ENCODE peak calls at places on chromosomes 13 and 19, in ten cellular contexts. One of them, this sample, is unnamed.
A peak's percentile ranks its signal among the peaks of the same experiment; 100 is the strongest.

GRCh38 chr13:40346592-40346991 is 319.8 kb downstream of the FOXO1 start:
- DNase-seq in GF-D8: no peak
- DNase-seq in RCC 7860: no peak
- DNase-seq in mesothelial cell of epicardium: no peak
- DNase-seq in activated CD8-positive, alpha-beta memory T cell treated with anti-CD3 and anti-CD28 coated beads for 48 hours: no peak
- DNase-seq in nephron progenitor cell: no peak
- DNase-seq in T-helper 1 cell: no peak
- DNase-seq in NCI-H345: no peak
- DNase-seq in stimulated activated CD4-positive, alpha-beta T cell treated with anti-CD3 and anti-CD28 coated beads, Interleukin-15, amount 100 ng/mL, for 1 hour: no peak
- DNase-seq in activated naive CD4-positive, alpha-beta T cell: no peak
- DNase-seq in this sample: no peak

GRCh38 chr13:51639171-51639570 is 54.9 kb downstream of the WDFY2 start:
- DNase-seq in GF-D8: no peak
- DNase-seq in RCC 7860: no peak
- DNase-seq in mesothelial cell of epicardium: no peak
- DNase-seq in activated CD8-positive, alpha-beta memory T cell treated with anti-CD3 and anti-CD28 coated beads for 48 hours: no peak
- DNase-seq in nephron progenitor cell: no peak
- DNase-seq in T-helper 1 cell: no peak
- DNase-seq in NCI-H345: no peak
- DNase-seq in stimulated activated CD4-positive, alpha-beta T cell treated with anti-CD3 and anti-CD28 coated beads, Interleukin-15, amount 100 ng/mL, for 1 hour: no peak
- DNase-seq in activated naive CD4-positive, alpha-beta T cell: no peak
- DNase-seq in this sample: no peak

GRCh38 chr13:102970542-102970941 is 95.7 kb downstream of the SLC10A2 start:
- DNase-seq in GF-D8: no peak
- DNase-seq in RCC 7860: no peak
- DNase-seq in mesothelial cell of epicardium: no peak
- DNase-seq in activated CD8-positive, alpha-beta memory T cell treated with anti-CD3 and anti-CD28 coated beads for 48 hours: no peak
- DNase-seq in nephron progenitor cell: no peak
- DNase-seq in T-helper 1 cell: no peak
- DNase-seq in NCI-H345: no peak
- DNase-seq in stimulated activated CD4-positive, alpha-beta T cell treated with anti-CD3 and anti-CD28 coated beads, Interleukin-15, amount 100 ng/mL, for 1 hour: no peak
- DNase-seq in activated naive CD4-positive, alpha-beta T cell: no peak
- DNase-seq in this sample: no peak

GRCh38 chr19:46759817-46760333 is 13.6 kb upstream of the STRN4 start:
- DNase-seq in GF-D8: no peak
- DNase-seq in RCC 7860: no peak
- DNase-seq in mesothelial cell of epicardium: no peak
- DNase-seq in activated CD8-positive, alpha-beta memory T cell treated with anti-CD3 and anti-CD28 coated beads for 48 hours: no peak
- DNase-seq in nephron progenitor cell: no peak
- DNase-seq in T-helper 1 cell: no peak
- DNase-seq in NCI-H345: no peak
- DNase-seq in stimulated activated CD4-positive, alpha-beta T cell treated with anti-CD3 and anti-CD28 coated beads, Interleukin-15, amount 100 ng/mL, for 1 hour: no peak
- DNase-seq in activated naive CD4-positive, alpha-beta T cell: no peak
- DNase-seq in this sample: no peak

GRCh38 chr13:27372896-27373295 is 51.5 kb upstream of the GTF3A start:
- DNase-seq in GF-D8: no peak
- DNase-seq in RCC 7860: no peak
- DNase-seq in mesothelial cell of epicardium: no peak
- DNase-seq in activated CD8-positive, alpha-beta memory T cell treated with anti-CD3 and anti-CD28 coated beads for 48 hours: no peak
- DNase-seq in nephron progenitor cell: peak; percentile 26
- DNase-seq in T-helper 1 cell: no peak
- DNase-seq in NCI-H345: peak; percentile 88
- DNase-seq in stimulated activated CD4-positive, alpha-beta T cell treated with anti-CD3 and anti-CD28 coated beads, Interleukin-15, amount 100 ng/mL, for 1 hour: no peak
- DNase-seq in activated naive CD4-positive, alpha-beta T cell: no peak
- DNase-seq in this sample: peak; percentile 39

GRCh38 chr13:111668451-111668850 is 348.0 kb downstream of the TEX29 start:
- DNase-seq in GF-D8: no peak
- DNase-seq in RCC 7860: no peak
- DNase-seq in mesothelial cell of epicardium: no peak
- DNase-seq in activated CD8-positive, alpha-beta memory T cell treated with anti-CD3 and anti-CD28 coated beads for 48 hours: no peak
- DNase-seq in nephron progenitor cell: no peak
- DNase-seq in T-helper 1 cell: no peak
- DNase-seq in NCI-H345: no peak
- DNase-seq in stimulated activated CD4-positive, alpha-beta T cell treated with anti-CD3 and anti-CD28 coated beads, Interleukin-15, amount 100 ng/mL, for 1 hour: no peak
- DNase-seq in activated naive CD4-positive, alpha-beta T cell: no peak
- DNase-seq in this sample: no peak

GRCh38 chr19:47699360-47699917 is 13.8 kb upstream of the EHD2 start:
- DNase-seq in GF-D8: no peak
- DNase-seq in RCC 7860: no peak
- DNase-seq in mesothelial cell of epicardium: peak; percentile 72
- DNase-seq in activated CD8-positive, alpha-beta memory T cell treated with anti-CD3 and anti-CD28 coated beads for 48 hours: no peak
- DNase-seq in nephron progenitor cell: peak; percentile 85
- DNase-seq in T-helper 1 cell: peak; percentile 38
- DNase-seq in NCI-H345: peak; percentile 4
- DNase-seq in stimulated activated CD4-positive, alpha-beta T cell treated with anti-CD3 and anti-CD28 coated beads, Interleukin-15, amount 100 ng/mL, for 1 hour: no peak
- DNase-seq in activated naive CD4-positive, alpha-beta T cell: peak; percentile 11
- DNase-seq in this sample: peak; percentile 80

GRCh38 chr19:29378543-29379105 is 147.2 kb upstream of the VSTM2B start:
- DNase-seq in GF-D8: no peak
- DNase-seq in RCC 7860: no peak
- DNase-seq in mesothelial cell of epicardium: no peak
- DNase-seq in activated CD8-positive, alpha-beta memory T cell treated with anti-CD3 and anti-CD28 coated beads for 48 hours: no peak
- DNase-seq in nephron progenitor cell: no peak
- DNase-seq in T-helper 1 cell: no peak
- DNase-seq in NCI-H345: no peak
- DNase-seq in stimulated activated CD4-positive, alpha-beta T cell treated with anti-CD3 and anti-CD28 coated beads, Interleukin-15, amount 100 ng/mL, for 1 hour: no peak
- DNase-seq in activated naive CD4-positive, alpha-beta T cell: no peak
- DNase-seq in this sample: no peak

GRCh38 chr19:32691291-32691951 is at the start of gene NUDT19:
- DNase-seq in GF-D8: peak; percentile 63
- DNase-seq in RCC 7860: peak; percentile 75
- DNase-seq in mesothelial cell of epicardium: peak; percentile 75
- DNase-seq in activated CD8-positive, alpha-beta memory T cell treated with anti-CD3 and anti-CD28 coated beads for 48 hours: no peak
- DNase-seq in nephron progenitor cell: peak; percentile 66
- DNase-seq in T-helper 1 cell: peak; percentile 62
- DNase-seq in NCI-H345: peak; percentile 99
- DNase-seq in stimulated activated CD4-positive, alpha-beta T cell treated with anti-CD3 and anti-CD28 coated beads, Interleukin-15, amount 100 ng/mL, for 1 hour: peak; percentile 56
- DNase-seq in activated naive CD4-positive, alpha-beta T cell: peak; percentile 48
- DNase-seq in this sample: peak; percentile 87

GRCh38 chr19:49469828-49470614 is 4.0 kb upstream of the FLT3LG start:
- DNase-seq in GF-D8: peak; percentile 80
- DNase-seq in RCC 7860: no peak
- DNase-seq in mesothelial cell of epicardium: no peak
- DNase-seq in activated CD8-positive, alpha-beta memory T cell treated with anti-CD3 and anti-CD28 coated beads for 48 hours: peak; percentile 91
- DNase-seq in nephron progenitor cell: no peak
- DNase-seq in T-helper 1 cell: peak; percentile 78
- DNase-seq in NCI-H345: no peak
- DNase-seq in stimulated activated CD4-positive, alpha-beta T cell treated with anti-CD3 and anti-CD28 coated beads, Interleukin-15, amount 100 ng/mL, for 1 hour: peak; percentile 56
- DNase-seq in activated naive CD4-positive, alpha-beta T cell: peak; percentile 25
- DNase-seq in this sample: no peak

GRCh38 chr13:100124265-100124664 is 35.4 kb downstream of the PCCA start:
- DNase-seq in GF-D8: no peak
- DNase-seq in RCC 7860: no peak
- DNase-seq in mesothelial cell of epicardium: no peak
- DNase-seq in activated CD8-positive, alpha-beta memory T cell treated with anti-CD3 and anti-CD28 coated beads for 48 hours: no peak
- DNase-seq in nephron progenitor cell: no peak
- DNase-seq in T-helper 1 cell: no peak
- DNase-seq in NCI-H345: no peak
- DNase-seq in stimulated activated CD4-positive, alpha-beta T cell treated with anti-CD3 and anti-CD28 coated beads, Interleukin-15, amount 100 ng/mL, for 1 hour: no peak
- DNase-seq in activated naive CD4-positive, alpha-beta T cell: no peak
- DNase-seq in this sample: no peak

GRCh38 chr19:13700621-13701020 is 63.7 kb upstream of the MRI1 start:
- DNase-seq in GF-D8: no peak
- DNase-seq in RCC 7860: no peak
- DNase-seq in mesothelial cell of epicardium: no peak
- DNase-seq in activated CD8-positive, alpha-beta memory T cell treated with anti-CD3 and anti-CD28 coated beads for 48 hours: no peak
- DNase-seq in nephron progenitor cell: no peak
- DNase-seq in T-helper 1 cell: no peak
- DNase-seq in NCI-H345: no peak
- DNase-seq in stimulated activated CD4-positive, alpha-beta T cell treated with anti-CD3 and anti-CD28 coated beads, Interleukin-15, amount 100 ng/mL, for 1 hour: no peak
- DNase-seq in activated naive CD4-positive, alpha-beta T cell: no peak
- DNase-seq in this sample: no peak

GRCh38 chr13:89455741-89456140 is 1784.6 kb downstream of the SLITRK5 start:
- DNase-seq in GF-D8: no peak
- DNase-seq in RCC 7860: no peak
- DNase-seq in mesothelial cell of epicardium: no peak
- DNase-seq in activated CD8-positive, alpha-beta memory T cell treated with anti-CD3 and anti-CD28 coated beads for 48 hours: no peak
- DNase-seq in nephron progenitor cell: no peak
- DNase-seq in T-helper 1 cell: no peak
- DNase-seq in NCI-H345: peak; percentile 11
- DNase-seq in stimulated activated CD4-positive, alpha-beta T cell treated with anti-CD3 and anti-CD28 coated beads, Interleukin-15, amount 100 ng/mL, for 1 hour: no peak
- DNase-seq in activated naive CD4-positive, alpha-beta T cell: no peak
- DNase-seq in this sample: peak; percentile 10

GRCh38 chr13:110957181-110957884 is 42.5 kb upstream of the ANKRD10 start:
- DNase-seq in GF-D8: no peak
- DNase-seq in RCC 7860: peak; percentile 70
- DNase-seq in mesothelial cell of epicardium: no peak
- DNase-seq in activated CD8-positive, alpha-beta memory T cell treated with anti-CD3 and anti-CD28 coated beads for 48 hours: no peak
- DNase-seq in nephron progenitor cell: no peak
- DNase-seq in T-helper 1 cell: no peak
- DNase-seq in NCI-H345: no peak
- DNase-seq in stimulated activated CD4-positive, alpha-beta T cell treated with anti-CD3 and anti-CD28 coated beads, Interleukin-15, amount 100 ng/mL, for 1 hour: no peak
- DNase-seq in activated naive CD4-positive, alpha-beta T cell: no peak
- DNase-seq in this sample: no peak

GRCh38 chr13:27790523-27790922 is 1.8 kb upstream of the GSX1 start:
- DNase-seq in GF-D8: no peak
- DNase-seq in RCC 7860: no peak
- DNase-seq in mesothelial cell of epicardium: no peak
- DNase-seq in activated CD8-positive, alpha-beta memory T cell treated with anti-CD3 and anti-CD28 coated beads for 48 hours: no peak
- DNase-seq in nephron progenitor cell: peak; percentile 34
- DNase-seq in T-helper 1 cell: no peak
- DNase-seq in NCI-H345: no peak
- DNase-seq in stimulated activated CD4-positive, alpha-beta T cell treated with anti-CD3 and anti-CD28 coated beads, Interleukin-15, amount 100 ng/mL, for 1 hour: no peak
- DNase-seq in activated naive CD4-positive, alpha-beta T cell: no peak
- DNase-seq in this sample: no peak

GRCh38 chr19:30649934-30650614 is 277.9 kb downstream of the ZNF536 start:
- DNase-seq in GF-D8: no peak
- DNase-seq in RCC 7860: no peak
- DNase-seq in mesothelial cell of epicardium: no peak
- DNase-seq in activated CD8-positive, alpha-beta memory T cell treated with anti-CD3 and anti-CD28 coated beads for 48 hours: no peak
- DNase-seq in nephron progenitor cell: peak; percentile 44
- DNase-seq in T-helper 1 cell: no peak
- DNase-seq in NCI-H345: peak; percentile 58
- DNase-seq in stimulated activated CD4-positive, alpha-beta T cell treated with anti-CD3 and anti-CD28 coated beads, Interleukin-15, amount 100 ng/mL, for 1 hour: no peak
- DNase-seq in activated naive CD4-positive, alpha-beta T cell: no peak
- DNase-seq in this sample: peak; percentile 59

GRCh38 chr13:80010286-80010831 is 330.6 kb downstream of the SPRY2 start:
- DNase-seq in GF-D8: no peak
- DNase-seq in RCC 7860: no peak
- DNase-seq in mesothelial cell of epicardium: no peak
- DNase-seq in activated CD8-positive, alpha-beta memory T cell treated with anti-CD3 and anti-CD28 coated beads for 48 hours: no peak
- DNase-seq in nephron progenitor cell: no peak
- DNase-seq in T-helper 1 cell: no peak
- DNase-seq in NCI-H345: no peak
- DNase-seq in stimulated activated CD4-positive, alpha-beta T cell treated with anti-CD3 and anti-CD28 coated beads, Interleukin-15, amount 100 ng/mL, for 1 hour: no peak
- DNase-seq in activated naive CD4-positive, alpha-beta T cell: no peak
- DNase-seq in this sample: no peak

GRCh38 chr19:16435238-16435911 is 36.4 kb downstream of the EPS15L1 start:
- DNase-seq in GF-D8: no peak
- DNase-seq in RCC 7860: peak; percentile 90
- DNase-seq in mesothelial cell of epicardium: no peak
- DNase-seq in activated CD8-positive, alpha-beta memory T cell treated with anti-CD3 and anti-CD28 coated beads for 48 hours: no peak
- DNase-seq in nephron progenitor cell: no peak
- DNase-seq in T-helper 1 cell: no peak
- DNase-seq in NCI-H345: no peak
- DNase-seq in stimulated activated CD4-positive, alpha-beta T cell treated with anti-CD3 and anti-CD28 coated beads, Interleukin-15, amount 100 ng/mL, for 1 hour: no peak
- DNase-seq in activated naive CD4-positive, alpha-beta T cell: no peak
- DNase-seq in this sample: no peak

GRCh38 chr13:24124789-24125476 is 35.6 kb upstream of the SPATA13 start:
- DNase-seq in GF-D8: no peak
- DNase-seq in RCC 7860: no peak
- DNase-seq in mesothelial cell of epicardium: no peak
- DNase-seq in activated CD8-positive, alpha-beta memory T cell treated with anti-CD3 and anti-CD28 coated beads for 48 hours: no peak
- DNase-seq in nephron progenitor cell: no peak
- DNase-seq in T-helper 1 cell: no peak
- DNase-seq in NCI-H345: no peak
- DNase-seq in stimulated activated CD4-positive, alpha-beta T cell treated with anti-CD3 and anti-CD28 coated beads, Interleukin-15, amount 100 ng/mL, for 1 hour: no peak
- DNase-seq in activated naive CD4-positive, alpha-beta T cell: no peak
- DNase-seq in this sample: no peak

GRCh38 chr13:32537580-32538233 is 888 bp downstream of the N4BP2L2 start:
- DNase-seq in GF-D8: peak; percentile 35
- DNase-seq in RCC 7860: no peak
- DNase-seq in mesothelial cell of epicardium: peak; percentile 46
- DNase-seq in activated CD8-positive, alpha-beta memory T cell treated with anti-CD3 and anti-CD28 coated beads for 48 hours: peak; percentile 19
- DNase-seq in nephron progenitor cell: peak; percentile 37
- DNase-seq in T-helper 1 cell: peak; percentile 18
- DNase-seq in NCI-H345: no peak
- DNase-seq in stimulated activated CD4-positive, alpha-beta T cell treated with anti-CD3 and anti-CD28 coated beads, Interleukin-15, amount 100 ng/mL, for 1 hour: peak; percentile 2
- DNase-seq in activated naive CD4-positive, alpha-beta T cell: no peak
- DNase-seq in this sample: peak; percentile 33

GRCh38 chr19:4684312-4685095 is 14.4 kb upstream of the MYDGF start:
- DNase-seq in GF-D8: no peak
- DNase-seq in RCC 7860: no peak
- DNase-seq in mesothelial cell of epicardium: no peak
- DNase-seq in activated CD8-positive, alpha-beta memory T cell treated with anti-CD3 and anti-CD28 coated beads for 48 hours: no peak
- DNase-seq in nephron progenitor cell: no peak
- DNase-seq in T-helper 1 cell: no peak
- DNase-seq in NCI-H345: no peak
- DNase-seq in stimulated activated CD4-positive, alpha-beta T cell treated with anti-CD3 and anti-CD28 coated beads, Interleukin-15, amount 100 ng/mL, for 1 hour: no peak
- DNase-seq in activated naive CD4-positive, alpha-beta T cell: no peak
- DNase-seq in this sample: no peak

GRCh38 chr19:4403005-4403761 is 743 bp downstream of the CHAF1A start:
- DNase-seq in GF-D8: no peak
- DNase-seq in RCC 7860: no peak
- DNase-seq in mesothelial cell of epicardium: no peak
- DNase-seq in activated CD8-positive, alpha-beta memory T cell treated with anti-CD3 and anti-CD28 coated beads for 48 hours: no peak
- DNase-seq in nephron progenitor cell: peak; percentile 17
- DNase-seq in T-helper 1 cell: no peak
- DNase-seq in NCI-H345: no peak
- DNase-seq in stimulated activated CD4-positive, alpha-beta T cell treated with anti-CD3 and anti-CD28 coated beads, Interleukin-15, amount 100 ng/mL, for 1 hour: no peak
- DNase-seq in activated naive CD4-positive, alpha-beta T cell: no peak
- DNase-seq in this sample: no peak

GRCh38 chr13:69601661-69602060 is 506.0 kb upstream of the ATXN8OS start:
- DNase-seq in GF-D8: no peak
- DNase-seq in RCC 7860: no peak
- DNase-seq in mesothelial cell of epicardium: no peak
- DNase-seq in activated CD8-positive, alpha-beta memory T cell treated with anti-CD3 and anti-CD28 coated beads for 48 hours: no peak
- DNase-seq in nephron progenitor cell: no peak
- DNase-seq in T-helper 1 cell: no peak
- DNase-seq in NCI-H345: no peak
- DNase-seq in stimulated activated CD4-positive, alpha-beta T cell treated with anti-CD3 and anti-CD28 coated beads, Interleukin-15, amount 100 ng/mL, for 1 hour: no peak
- DNase-seq in activated naive CD4-positive, alpha-beta T cell: no peak
- DNase-seq in this sample: no peak